ENCODE peak calls at places on chromosome 18, in six cellular contexts. V, S, X, O, F and U are unnamed samples. For H3K4me1, the result is how much of the 10 kb centered on the place peaks cover.

GRCh38 chr18:38244360-38244940 is 678.9 kb upstream of the CELF4 start:
- DNase-seq in O (no peak), X (no peak), S (no peak), V (no peak), F (no peak), U (no peak)

GRCh38 chr18:24322594-24323136 is 75.0 kb downstream of the OSBPL1A start:
- DNase-seq in F (no peak), S (no peak), V (no peak), O (no peak), X (no peak), U (no peak)

GRCh38 chr18:48951448-48952286 is 902 bp upstream of the SMAD7 start:
- DNase-seq in O (no peak), V (peak), F (peak), X (peak), S (peak), U (peak)

GRCh38 chr18:31487251-31488015 is 10.5 kb upstream of the DSG2 start:
- DNase-seq in S (no peak), X (no peak), F (peak), V (peak), O (peak), U (peak)

GRCh38 chr18:76875390-76876330 is 53.3 kb downstream of the ZNF236 start:
- DNase-seq in F (peak), X (peak), O (peak), S (no peak), V (peak), U (peak)

GRCh38 chr18:58493516-58494253 is 135.2 kb downstream of the ALPK2 start:
- DNase-seq in X (peak), S (peak), F (peak), O (peak), V (peak), U (peak)

GRCh38 chr18:78547817-78548216 is 431.8 kb upstream of the SALL3 start:
- DNase-seq in O (no peak), V (no peak), S (no peak), X (no peak), F (no peak), U (no peak)

GRCh38 chr18:26547302-26548143 is 830 bp downstream of the KCTD1 start:
- DNase-seq in X (no peak), V (no peak), S (peak), F (no peak), O (no peak), U (peak)

GRCh38 chr18:43392168-43392567 is 114.9 kb upstream of the SYT4 start:
- DNase-seq in O (no peak), V (no peak), S (no peak), F (no peak), X (no peak), U (no peak)

GRCh38 chr18:26549486-26550435 is 1.4 kb upstream of the KCTD1 start:
- DNase-seq in X (no peak), V (peak), O (peak), S (peak), F (peak), U (peak)

GRCh38 chr18:59148192-59148591 is 8.5 kb downstream of the SEC11C start:
- DNase-seq in S (no peak), X (no peak), O (no peak), V (no peak), F (no peak), U (no peak)

GRCh38 chr18:77015176-77015575 is 117.4 kb downstream of the MBP start:
- DNase-seq in V (no peak), O (no peak), X (no peak), F (no peak), S (no peak), U (no peak)

GRCh38 chr18:50469380-50469781 is 90.5 kb upstream of the MAPK4 start:
- DNase-seq in V (no peak), F (no peak), O (no peak), S (peak), X (no peak), U (no peak)

GRCh38 chr18:50128506-50129271 is 66.3 kb downstream of the MYO5B start:
- DNase-seq in V (peak), F (no peak), O (no peak), X (no peak), S (no peak), U (no peak)

GRCh38 chr18:24499814-24500601 is 39.6 kb downstream of the HRH4 start:
- DNase-seq in V (no peak), O (no peak), F (no peak), S (no peak), X (no peak), U (no peak)

GRCh38 chr18:57843403-57843802 is 40.3 kb upstream of the ATP8B1 start:
- DNase-seq in O (no peak), S (no peak), F (no peak), X (no peak), V (no peak), U (no peak)

GRCh38 chr18:53909668-53910067 is 314.8 kb downstream of the MBD2 start:
- DNase-seq in S (no peak), V (peak), F (no peak), X (peak), O (peak), U (peak)

GRCh38 chr18:61893304-61893970 is 630 bp upstream of the RNF152 start:
- DNase-seq in O (no peak), F (no peak), S (peak), V (no peak), X (peak), U (no peak)

GRCh38 chr18:25233582-25234362 is 118.2 kb downstream of the ZNF521 start:
- DNase-seq in X (no peak), S (no peak), F (no peak), V (no peak), O (no peak), U (no peak)

GRCh38 chr18:26453370-26454030 is 94.9 kb downstream of the KCTD1 start:
- DNase-seq in S (no peak), O (no peak), V (no peak), X (no peak), F (no peak), U (no peak)

GRCh38 chr18:27942706-27943105 is 234.2 kb downstream of the CDH2 start:
- DNase-seq in X (no peak), S (no peak), O (no peak), V (no peak), F (no peak), U (peak)

GRCh38 chr18:68177807-68178702 is 536.9 kb downstream of the TMX3 start:
- DNase-seq in X (no peak), O (no peak), V (peak), F (peak), S (no peak), U (peak)

GRCh38 chr18:74722237-74722636 is 124.6 kb downstream of the ZNF407 start:
- DNase-seq in X (no peak), V (no peak), O (no peak), S (no peak), F (no peak), U (no peak)

GRCh38 chr18:43393174-43393573 is 115.9 kb upstream of the SYT4 start:
- DNase-seq in S (no peak), V (no peak), X (no peak), O (no peak), F (no peak), U (no peak)

GRCh38 chr18:63099848-63100625 is 219.5 kb downstream of the BCL2 start:
- DNase-seq in F (no peak), V (no peak), X (no peak), S (no peak), O (no peak), U (no peak)

GRCh38 chr18:45050712-45051639 is 370.3 kb downstream of the SETBP1 start:
- DNase-seq in S (no peak), O (no peak), X (no peak), V (no peak), F (peak), U (peak)

GRCh38 chr18:13226533-13227144 is 8.1 kb downstream of the LDLRAD4 start:
- DNase-seq in F (no peak), V (no peak), O (no peak), X (no peak), S (no peak), U (no peak)

GRCh38 chr18:5410582-5410981 is 115.1 kb upstream of the ZBTB14 start:
- DNase-seq in V (no peak), X (no peak), O (no peak), F (no peak), S (no peak), U (no peak)

GRCh38 chr18:48949051-48949605 is 1.6 kb downstream of the SMAD7 start:
- DNase-seq in F (peak), O (no peak), S (peak), V (no peak), X (no peak), U (no peak)

GRCh38 chr18:54926593-54927297 is 32.5 kb downstream of the CCDC68 start:
- DNase-seq in V (no peak), S (no peak), F (no peak), X (no peak), O (no peak), U (peak)

GRCh38 chr18:54261894-54262293 is 7.4 kb upstream of the POLI start:
- DNase-seq in X (no peak), V (no peak), O (no peak), S (peak), F (no peak), U (no peak)

GRCh38 chr18:8153887-8154583 is 455.2 kb upstream of the RAB12 start:
- DNase-seq in F (no peak), V (no peak), S (no peak), O (no peak), X (no peak), U (peak)

GRCh38 chr18:22817844-22818243 is 115.3 kb upstream of the RBBP8 start:
- DNase-seq in O (no peak), X (no peak), S (no peak), F (no peak), V (no peak), U (no peak)

GRCh38 chr18:22822024-22822423 is 111.1 kb upstream of the RBBP8 start:
- DNase-seq in V (no peak), S (no peak), O (peak), X (no peak), F (peak), U (no peak)

GRCh38 chr18:22813648-22814328 is 119.3 kb upstream of the RBBP8 start:
- DNase-seq in F (peak), S (no peak), X (peak), V (peak), O (no peak), U (no peak)

GRCh38 chr18:22814329-22814703 is 118.8 kb upstream of the RBBP8 start:
- DNase-seq in O (no peak), F (no peak), S (no peak), X (no peak), V (no peak), U (no peak)

DNA sequence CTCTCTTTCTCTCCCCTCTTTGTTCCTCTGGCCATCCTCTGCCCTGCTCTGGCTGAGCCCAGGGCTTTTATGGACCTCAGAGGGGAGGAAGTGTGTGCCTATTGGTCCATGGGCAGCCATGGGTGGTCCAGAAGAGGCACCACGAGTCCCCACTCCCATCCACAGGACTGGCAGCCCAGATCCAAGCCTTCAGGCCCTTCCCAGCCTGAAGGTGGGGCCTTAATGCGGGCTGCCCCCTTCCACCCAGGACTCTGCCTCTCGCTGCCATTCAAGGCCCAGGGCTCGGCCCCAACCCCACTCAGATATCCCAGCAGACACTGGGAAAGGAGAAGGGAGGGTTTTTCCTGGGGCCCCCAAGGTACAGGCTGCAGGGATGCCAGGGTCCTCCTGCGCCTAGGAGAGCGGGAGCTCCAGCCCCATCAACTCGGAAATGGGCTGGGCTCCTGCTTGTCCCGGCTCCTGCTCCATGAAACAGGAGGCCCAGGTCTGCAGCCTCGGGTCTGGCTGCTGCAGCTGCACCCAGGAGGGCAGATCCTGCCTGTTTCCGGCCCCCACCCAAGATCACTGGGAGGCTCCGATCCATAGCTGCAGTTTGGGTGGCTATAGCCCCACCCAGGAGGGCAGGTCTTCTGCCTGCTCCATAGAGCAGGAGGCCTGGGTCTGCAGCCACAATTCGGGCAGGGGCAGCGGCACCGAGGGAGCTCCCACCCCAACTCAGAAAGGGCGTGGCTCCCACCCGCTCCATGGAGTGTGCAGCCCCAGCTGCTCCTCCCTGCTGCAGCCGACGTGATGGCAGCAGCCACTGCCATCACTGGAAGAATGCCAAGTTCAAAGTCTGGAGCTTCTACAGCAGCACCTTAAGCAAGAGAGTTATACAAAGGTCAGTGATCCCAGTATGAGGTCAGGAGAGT is 116.6 kb upstream of the RBBP8 start:
- DNase-seq in X (no peak), F (no peak), S (no peak), O (no peak), V (peak), U (no peak)
- H3K27ac ChIP-seq in X (no peak), F (no peak), S (no peak), O (peak), V (no peak), U (no peak)

GRCh38 chr18:3329871-3330270 is 67.9 kb downstream of the MYL12B start:
- DNase-seq in X (no peak), V (no peak), F (no peak), S (no peak), O (no peak), U (no peak)
- TF ChIP-seq CTCF in X (no peak), V (no peak), F (no peak), S (no peak), O (no peak), U (no peak)

DNA sequence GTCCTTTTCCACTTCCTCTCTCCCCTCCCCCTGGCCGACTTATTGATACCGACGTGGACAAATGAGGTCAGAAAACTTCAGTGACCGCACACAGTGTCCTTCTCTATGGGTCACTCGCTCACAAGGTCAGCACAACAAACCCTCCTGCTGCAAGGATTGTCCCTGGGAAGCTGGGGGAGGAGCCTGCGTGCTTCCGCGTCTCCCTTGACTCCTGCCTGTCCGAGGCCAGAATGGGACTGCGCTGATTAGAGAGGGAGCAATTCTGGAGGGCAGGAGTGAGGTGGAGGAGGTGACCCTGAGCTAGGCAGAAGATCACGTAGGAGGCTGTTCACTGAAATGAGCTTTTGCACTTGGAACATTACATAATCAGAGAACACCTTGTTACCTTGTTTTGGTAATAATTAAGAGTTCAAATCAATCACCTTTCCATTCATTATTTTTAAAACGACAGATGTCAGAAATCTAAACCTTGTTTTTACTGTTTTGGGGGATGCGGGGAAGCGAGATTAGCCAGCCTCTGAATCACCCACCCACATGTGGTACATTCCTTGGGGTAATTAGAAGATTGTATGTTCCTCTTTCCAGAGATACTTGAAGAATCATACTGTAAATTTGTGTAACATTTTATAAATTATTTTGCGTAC is 70.6 kb downstream of the CTAGE1 start:
- DNase-seq in F (peak), O (no peak), S (peak), V (peak), X (no peak), U (no peak)
- H3K4me1 ChIP-seq in F (under half), O (under half), S (under half), V (under half), X (under half), U (under half)

GRCh38 chr18:23301971-23302370 is 151.1 kb upstream of the RIOK3 start:
- DNase-seq in X (no peak), O (no peak), F (no peak), V (no peak), S (no peak), U (no peak)

GRCh38 chr18:23302514-23302851 is 150.6 kb upstream of the RIOK3 start:
- DNase-seq in O (no peak), V (no peak), F (no peak), X (no peak), S (no peak), U (no peak)

GRCh38 chr18:23300211-23300887 is 152.7 kb upstream of the RIOK3 start:
- DNase-seq in O (no peak), F (no peak), V (no peak), S (no peak), X (no peak), U (no peak)

GRCh38 chr18:23306842-23307241 is 146.2 kb upstream of the RIOK3 start:
- DNase-seq in S (no peak), F (no peak), V (no peak), O (no peak), X (no peak), U (no peak)

DNA sequence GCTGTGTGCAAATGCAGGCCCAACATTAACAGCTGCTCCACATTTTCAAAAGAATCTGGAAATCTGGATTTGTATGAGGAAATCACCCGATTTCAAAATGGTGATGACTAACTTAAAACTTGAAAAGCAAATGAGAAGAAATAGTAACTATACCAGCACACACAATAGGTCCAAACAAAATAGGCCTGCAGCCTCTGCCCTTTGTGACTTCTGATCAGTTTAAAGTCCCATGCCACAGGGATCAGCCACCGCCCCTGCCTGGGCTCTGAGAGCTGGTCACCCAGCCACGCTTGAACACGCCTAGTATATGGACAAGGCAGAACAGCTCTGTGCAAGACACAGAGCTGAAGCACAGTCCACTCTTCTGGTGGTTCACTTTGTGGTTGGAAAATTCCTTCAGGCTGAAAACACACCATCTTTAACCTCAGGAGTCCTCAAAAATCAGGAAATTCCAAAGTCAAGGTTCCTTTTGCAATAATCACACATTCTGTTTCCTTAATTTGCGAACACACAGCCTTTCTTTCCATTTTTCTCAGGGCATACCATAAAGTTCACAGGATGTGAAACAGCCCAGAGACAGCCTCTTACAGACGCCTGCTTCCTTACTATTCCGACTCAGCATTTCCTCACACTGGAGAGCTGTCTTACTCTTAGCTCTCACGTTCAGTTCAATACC is 150.1 kb upstream of the RIOK3 start:
- DNase-seq in S (no peak), V (no peak), O (no peak), F (peak), X (no peak), U (peak)
- H3K27ac ChIP-seq in S (no peak), V (no peak), O (no peak), F (peak), X (no peak), U (peak)